ENCODE peak calls at places on chromosomes 12 and 14, in ten cellular contexts. N is stimulated activated naive CD8-positive, alpha-beta T cell treated with anti-CD3 and anti-CD28 coated beads, Interleukin-15, Interleukin-2, amounts not matched to agents 100 U/mL and 50 U/mL, for 24 hours; Y is activated naive CD4-positive, alpha-beta T cell; Z is G401; V is hypothalamus; B is HL-60; O is AG09319; S is foreskin fibroblast; W is putamen; R is stimulated activated CD8-positive, alpha-beta memory T cell treated with anti-CD3 and anti-CD28 coated beads, Interleukin-15, amount 100 ng/mL, for 24 hours. F is an unnamed sample.

GRCh38 chr12:122834229-122834920 is 882 bp upstream of the HIP1R start:
- DNase-seq in N (peak; percentile 26), Y (no peak), Z (peak; percentile 58), V (peak; percentile 25), B (peak; percentile 23), O (no peak), S (peak; percentile 85), W (no peak), R (no peak), F (peak; percentile 70)

GRCh38 chr14:93328546-93328945 is 4.3 kb downstream of the BTBD7 start:
- DNase-seq in N (no peak), Y (no peak), Z (no peak), V (no peak), B (no peak), O (no peak), S (no peak), W (no peak), R (no peak), F (no peak)

GRCh38 chr14:95273041-95273978 is 46.4 kb downstream of the CLMN start:
- DNase-seq in N (no peak), Y (no peak), Z (no peak), V (no peak), B (no peak), O (no peak), S (no peak), W (no peak), R (no peak), F (no peak)

GRCh38 chr12:93593833-93594232 is 21.4 kb downstream of the SOCS2 start:
- DNase-seq in N (no peak), Y (no peak), Z (no peak), V (no peak), B (no peak), O (no peak), S (no peak), W (no peak), R (no peak), F (no peak)

GRCh38 chr12:109767991-109768900 is 54.6 kb downstream of the FAM222A start:
- DNase-seq in N (no peak), Y (no peak), Z (peak; percentile 70), V (no peak), B (no peak), O (no peak), S (no peak), W (no peak), R (no peak), F (no peak)

GRCh38 chr14:58865520-58866281 is 227.9 kb downstream of the DACT1 start:
- DNase-seq in N (no peak), Y (no peak), Z (peak; percentile 70), V (no peak), B (no peak), O (no peak), S (peak; percentile 87), W (peak; percentile 8), R (no peak), F (peak; percentile 11)

GRCh38 chr12:78888583-78888982 is 24.0 kb downstream of the SYT1 start:
- DNase-seq in N (no peak), Y (no peak), Z (no peak), V (no peak), B (no peak), O (no peak), S (no peak), W (peak; percentile 78), R (no peak), F (peak; percentile 47)

GRCh38 chr12:132178801-132179401 is 34.6 kb downstream of the NOC4L start:
- DNase-seq in N (peak; percentile 36), Y (no peak), Z (no peak), V (no peak), B (no peak), O (no peak), S (no peak), W (no peak), R (no peak), F (no peak)

GRCh38 chr12:143964-144649 is 69.8 kb downstream of the SLC6A12 start:
- DNase-seq in N (no peak), Y (no peak), Z (peak; percentile 74), V (no peak), B (no peak), O (no peak), S (no peak), W (no peak), R (no peak), F (peak; percentile 18)

GRCh38 chr14:89293349-89293916 is 123.6 kb downstream of the FOXN3 start:
- DNase-seq in N (no peak), Y (no peak), Z (no peak), V (no peak), B (no peak), O (no peak), S (no peak), W (no peak), R (no peak), F (no peak)

GRCh38 chr14:22536853-22537338 is 52.1 kb downstream of the DAD1 start:
- DNase-seq in N (peak; percentile 84), Y (peak; percentile 34), Z (no peak), V (no peak), B (no peak), O (peak; percentile 46), S (peak; percentile 98), W (peak; percentile 69), R (no peak), F (peak; percentile 99)